ENCODE peak calls at places on chromosomes 7 and 10, in five cellular contexts. U is right atrium auricular region, B is ovary, O is mammary epithelial cell, P is neural progenitor cell. I is an unnamed sample.

GRCh38 chr10:130171196-130171595 is 35.0 kb downstream of the GLRX3 start:
- DNase-seq in U (no peak), B (no peak), O (no peak), P (no peak), I (no peak)

GRCh38 chr10:77309103-77310013 is 328.2 kb downstream of the KCNMA1 start:
- DNase-seq in U (no peak), B (no peak), O (no peak), P (no peak), I (no peak)

GRCh38 chr10:78255796-78256638 is 222.4 kb downstream of the RPS24 start:
- DNase-seq in U (peak; percentile 80), B (no peak), O (peak; percentile 92), P (no peak), I (no peak)

GRCh38 chr7:123023126-123023525 is 27.6 kb upstream of the TAS2R16 start:
- DNase-seq in U (no peak), B (no peak), O (no peak), P (no peak), I (no peak)

GRCh38 chr10:36721851-36722250 is 403.5 kb upstream of the ANKRD30A start:
- DNase-seq in U (no peak), B (no peak), O (no peak), P (no peak), I (no peak)

GRCh38 chr10:97974108-97974507 is 56.3 kb downstream of the CRTAC1 start:
- DNase-seq in U (peak; percentile 18), B (no peak), O (no peak), P (peak; percentile 30), I (no peak)

GRCh38 chr10:112695539-112695938 is 248.5 kb downstream of the VTI1A start:
- DNase-seq in U (no peak), B (no peak), O (no peak), P (no peak), I (no peak)

GRCh38 chr7:10662982-10663884 is 310.4 kb upstream of the PHF14 start:
- DNase-seq in U (no peak), B (no peak), O (no peak), P (no peak), I (no peak)

GRCh38 chr7:27128776-27129728 is 1.5 kb downstream of the HOXA4 start:
- DNase-seq in U (no peak), B (peak; percentile 59), O (no peak), P (no peak), I (no peak)

GRCh38 chr7:791481-791880 is 40.8 kb upstream of the SUN1 start:
- DNase-seq in U (no peak), B (no peak), O (no peak), P (no peak), I (no peak)

GRCh38 chr10:113027574-113028392 is 77.7 kb downstream of the TCF7L2 start:
- DNase-seq in U (no peak), B (no peak), O (no peak), P (peak; percentile 84), I (peak; percentile 90)

GRCh38 chr7:47418910-47419309 is 163.0 kb downstream of the TNS3 start:
- DNase-seq in U (no peak), B (no peak), O (peak; percentile 69), P (no peak), I (peak; percentile 91)

GRCh38 chr7:157355784-157356511 is 19.1 kb downstream of the DNAJB6 start:
- DNase-seq in U (no peak), B (no peak), O (peak; percentile 83), P (no peak), I (no peak)

GRCh38 chr7:73827568-73828106 is 3.2 kb upstream of the CLDN4 start:
- DNase-seq in U (no peak), B (no peak), O (peak; percentile 70), P (no peak), I (peak; percentile 46)

GRCh38 chr10:91604462-91604935 is 28.4 kb downstream of the PPP1R3C start:
- DNase-seq in U (no peak), B (no peak), O (no peak), P (no peak), I (no peak)

GRCh38 chr7:7576344-7576743 is 9.7 kb downstream of the MIOS start:
- DNase-seq in U (no peak), B (no peak), O (no peak), P (no peak), I (no peak)

GRCh38 chr7:105773030-105773460 is 103.4 kb downstream of the ATXN7L1 start:
- DNase-seq in U (no peak), B (no peak), O (no peak), P (peak; percentile 45), I (no peak)

GRCh38 chr10:87656431-87657072 is 3.1 kb upstream of the PAPSS2 start:
- DNase-seq in U (no peak), B (no peak), O (no peak), P (peak; percentile 84), I (peak; percentile 18)

GRCh38 chr7:139731802-139732470 is 45.9 kb downstream of the HIPK2 start:
- DNase-seq in U (peak; percentile 98), B (peak; percentile 49), O (peak; percentile 87), P (no peak), I (peak; percentile 17)

GRCh38 chr10:21304198-21304597 is 221.3 kb downstream of the SKIDA1 start:
- DNase-seq in U (no peak), B (no peak), O (no peak), P (no peak), I (no peak)

GRCh38 chr7:3095046-3095445 is 51.4 kb upstream of the CARD11 start:
- DNase-seq in U (no peak), B (no peak), O (no peak), P (no peak), I (no peak)

GRCh38 chr10:132400547-132401151 is 3.6 kb downstream of the PWWP2B start:
- DNase-seq in U (no peak), B (peak; percentile 32), O (no peak), P (no peak), I (no peak)

GRCh38 chr7:27175005-27175625 is 995 bp upstream of the HOXA10 start:
- DNase-seq in U (no peak), B (peak; percentile 14), O (no peak), P (no peak), I (no peak)

GRCh38 chr10:46052057-46052790 is 6.2 kb upstream of the MSMB start:
- DNase-seq in U (no peak), B (no peak), O (no peak), P (peak; percentile 51), I (peak; percentile 8)

GRCh38 chr10:60816624-60817023 is 38.3 kb downstream of the CDK1 start:
- DNase-seq in U (no peak), B (no peak), O (peak; percentile 46), P (peak; percentile 81), I (peak; percentile 44)

GRCh38 chr10:50232261-50232639 is 19.1 kb downstream of the ASAH2 start:
- DNase-seq in U (no peak), B (no peak), O (no peak), P (no peak), I (no peak)

GRCh38 chr10:47079177-47079580 is 168.0 kb downstream of the PTPN20 start:
- DNase-seq in U (no peak), B (no peak), O (no peak), P (no peak), I (no peak)

GRCh38 chr7:3461923-3462322 is 160.9 kb downstream of the SDK1 start:
- DNase-seq in U (no peak), B (no peak), O (no peak), P (no peak), I (no peak)

GRCh38 chr7:104901239-104901638 is 112.8 kb upstream of the KMT2E start:
- DNase-seq in U (no peak), B (no peak), O (no peak), P (no peak), I (no peak)

GRCh38 chr10:75487087-75487784 is 55.8 kb downstream of the LRMDA start:
- DNase-seq in U (no peak), B (no peak), O (peak; percentile 27), P (no peak), I (no peak)

GRCh38 chr10:132533571-132534260 is 3.9 kb upstream of the INPP5A start:
- DNase-seq in U (no peak), B (no peak), O (no peak), P (no peak), I (no peak)

GRCh38 chr7:100867040-100867795 is at the start of gene TRIP6:
- DNase-seq in U (peak; percentile 91), B (peak; percentile 97), O (peak; percentile 88), P (peak; percentile 91), I (peak; percentile 94)

GRCh38 chr7:139358541-139359365 is 941 bp upstream of the LUC7L2 start:
- DNase-seq in U (no peak), B (no peak), O (peak; percentile 17), P (no peak), I (peak; percentile 41)

GRCh38 chr7:29951206-29951605 is 38.4 kb downstream of the SCRN1 start:
- DNase-seq in U (no peak), B (no peak), O (no peak), P (no peak), I (no peak)

GRCh38 chr10:103166527-103166926 is 26.5 kb downstream of the NT5C2 start:
- DNase-seq in U (no peak), B (no peak), O (no peak), P (no peak), I (peak; percentile 23)
- H3K36me3 ChIP-seq in U (peaks cover 22% of the 10 kb centered on the region), B (no peaks in the 10 kb centered on the region), O (no peaks in the 10 kb centered on the region), P (peaks cover 4% of the 10 kb centered on the region), I (peaks cover 29% of the 10 kb centered on the region)

GRCh38 chr7:116541951-116542350 is 17.1 kb downstream of the CAV1 start:
- DNase-seq in U (no peak), B (no peak), O (no peak), P (no peak), I (no peak)
- H3K36me3 ChIP-seq in U (peaks cover 42% of the 10 kb centered on the region), B (no peaks in the 10 kb centered on the region), O (peaks cover 79% of the 10 kb centered on the region), P (no peaks in the 10 kb centered on the region), I (peaks cover 7% of the 10 kb centered on the region)

GRCh38 chr10:84149854-84150253 is 10.5 kb downstream of the GHITM start:
- DNase-seq in U (no peak), B (no peak), O (no peak), P (no peak), I (no peak)
- H3K36me3 ChIP-seq in U (peaks cover 99% of the 10 kb centered on the region), B (no peaks in the 10 kb centered on the region), O (peaks cover 59% of the 10 kb centered on the region), P (peaks cover 23% of the 10 kb centered on the region), I (peaks cover 22% of the 10 kb centered on the region)

DNA sequence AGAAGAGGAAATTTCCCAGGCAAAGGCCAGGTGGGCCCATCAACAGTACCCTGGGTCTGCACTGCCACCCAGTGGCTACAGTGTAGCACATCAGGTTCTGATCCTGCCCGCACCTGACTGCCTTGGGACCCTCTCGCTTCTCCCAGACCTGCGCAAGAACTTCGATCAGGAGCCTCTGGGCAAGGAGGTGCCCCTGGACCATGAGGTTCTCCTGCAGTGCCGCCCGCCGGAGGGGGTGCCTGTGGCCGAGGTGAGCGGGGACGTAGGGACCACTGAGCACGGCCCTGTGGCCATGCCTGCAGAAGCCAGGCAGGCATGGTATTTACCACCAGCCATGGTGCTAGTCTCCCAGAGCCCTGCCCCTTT is 33.9 kb upstream of the SLC29A3 start:
- DNase-seq in U (no peak), B (peak; percentile 69), O (peak; percentile 9), P (peak; percentile 86), I (peak; percentile 69)
- H3K36me3 ChIP-seq in U (peaks cover 17% of the 10 kb centered on the region), B (no peaks in the 10 kb centered on the region), O (no peaks in the 10 kb centered on the region), P (no peaks in the 10 kb centered on the region), I (no peaks in the 10 kb centered on the region)

GRCh38 chr7:66638309-66639099 is 9.8 kb downstream of the KCTD7 start:
- DNase-seq in U (no peak), B (no peak), O (no peak), P (no peak), I (no peak)
- H3K36me3 ChIP-seq in U (peaks cover 65% of the 10 kb centered on the region), B (no peaks in the 10 kb centered on the region), O (no peaks in the 10 kb centered on the region), P (no peaks in the 10 kb centered on the region), I (peaks cover 10% of the 10 kb centered on the region)

GRCh38 chr10:31520982-31521381 is 202.0 kb downstream of the ZEB1 start:
- DNase-seq in U (no peak), B (no peak), O (no peak), P (no peak), I (no peak)
- H3K36me3 ChIP-seq in U (peaks cover 38% of the 10 kb centered on the region), B (no peaks in the 10 kb centered on the region), O (no peaks in the 10 kb centered on the region), P (peaks cover 4% of the 10 kb centered on the region), I (peaks cover 82% of the 10 kb centered on the region)

GRCh38 chr7:99005776-99006175 is 127.4 kb downstream of the TRRAP start:
- DNase-seq in U (peak; percentile 40), B (no peak), O (no peak), P (no peak), I (no peak)
- H3K36me3 ChIP-seq in U (peaks cover 60% of the 10 kb centered on the region), B (no peaks in the 10 kb centered on the region), O (peaks cover 19% of the 10 kb centered on the region), P (no peaks in the 10 kb centered on the region), I (peaks cover 63% of the 10 kb centered on the region)